ENCODE peak calls at places on chromosomes 4 and X, in four cellular contexts. X is right lobe of liver, T is endodermal cell, A is Peyer's patch. D is an unnamed sample.

GRCh38 chr4:14871676-14872430 is 130.4 kb upstream of the CPEB2 start:
- DNase-seq in X (no peak), T (peak; percentile 85), A (peak; percentile 54), D (peak; percentile 61)

GRCh38 chr4:29708473-29708872 is 1011.7 kb upstream of the PCDH7 start:
- DNase-seq in X (no peak), T (no peak), A (no peak), D (no peak)

GRCh38 chr4:120331486-120332281 is 265.0 kb upstream of the MAD2L1 start:
- DNase-seq in X (no peak), T (no peak), A (no peak), D (no peak)

GRCh38 chrX:115592997-115593734 is 32.2 kb downstream of the PLS3 start:
- DNase-seq in X (no peak), T (no peak), A (no peak), D (no peak)

GRCh38 chr4:171353535-171353934 is 459.7 kb upstream of the GALNTL6 start:
- DNase-seq in X (no peak), T (no peak), A (no peak), D (no peak)

GRCh38 chr4:5198586-5198985 is 147.3 kb downstream of the STK32B start:
- DNase-seq in X (no peak), T (no peak), A (no peak), D (no peak)

GRCh38 chrX:12771445-12772069 is 19.7 kb upstream of the PRPS2 start:
- DNase-seq in X (peak; percentile 40), T (peak; percentile 86), A (peak; percentile 61), D (peak; percentile 63)

GRCh38 chr4:183100827-183101226 is 1.8 kb downstream of the WWC2 start:
- DNase-seq in X (no peak), T (no peak), A (no peak), D (no peak)

GRCh38 chr4:171721937-171722336 is 91.3 kb upstream of the GALNTL6 start:
- DNase-seq in X (no peak), T (no peak), A (no peak), D (no peak)

GRCh38 chr4:48645225-48645794 is 134.8 kb downstream of the FRYL start:
- DNase-seq in X (no peak), T (no peak), A (no peak), D (no peak)

GRCh38 chr4:25862411-25863346 is at the start of gene SEL1L3:
- DNase-seq in X (peak; percentile 64), T (peak; percentile 86), A (peak; percentile 89), D (peak; percentile 79)

GRCh38 chrX:154505726-154506125 is 10.3 kb downstream of the FAM3A start:
- DNase-seq in X (no peak), T (no peak), A (no peak), D (no peak)

GRCh38 chrX:148500428-148501120 is at the start of gene AFF2:
- DNase-seq in X (peak; percentile 41), T (peak; percentile 75), A (peak; percentile 42), D (peak; percentile 28)

GRCh38 chrX:69137911-69138310 is 27.3 kb downstream of the PJA1 start:
- DNase-seq in X (no peak), T (no peak), A (no peak), D (no peak)

GRCh38 chr4:78951862-78952472 is 12.7 kb upstream of the PAQR3 start:
- DNase-seq in X (no peak), T (no peak), A (no peak), D (no peak)

GRCh38 chr4:60683953-60684352 is 516.2 kb upstream of the ADGRL3 start:
- DNase-seq in X (no peak), T (no peak), A (no peak), D (no peak)

GRCh38 chr4:9901262-9901661 is 119.8 kb downstream of the DRD5 start:
- DNase-seq in X (no peak), T (no peak), A (no peak), D (no peak)

GRCh38 chr4:188660796-188661195 is 521.6 kb downstream of the TRIML1 start:
- DNase-seq in X (no peak), T (peak; percentile 46), A (no peak), D (no peak)

GRCh38 chrX:9765072-9765736 is 443 bp downstream of the GPR143 start:
- DNase-seq in X (no peak), T (peak; percentile 74), A (no peak), D (no peak)

GRCh38 chrX:71111141-71111843 is at the start of gene IL2RG:
- DNase-seq in X (no peak), T (no peak), A (peak; percentile 66), D (peak; percentile 46)

GRCh38 chr4:185708348-185708747 is 103.6 kb downstream of the SORBS2 start:
- DNase-seq in X (no peak), T (no peak), A (no peak), D (no peak)

GRCh38 chr4:89308161-89308500 is 531 bp upstream of the GPRIN3 start:
- DNase-seq in X (no peak), T (no peak), A (no peak), D (no peak)

GRCh38 chr4:112318239-112319142 is 21.3 kb downstream of the ALPK1 start:
- DNase-seq in X (no peak), T (no peak), A (no peak), D (no peak)

GRCh38 chrX:55484948-55485347 is 4.7 kb downstream of the USP51 start:
- DNase-seq in X (no peak), T (no peak), A (no peak), D (no peak)

DNA sequence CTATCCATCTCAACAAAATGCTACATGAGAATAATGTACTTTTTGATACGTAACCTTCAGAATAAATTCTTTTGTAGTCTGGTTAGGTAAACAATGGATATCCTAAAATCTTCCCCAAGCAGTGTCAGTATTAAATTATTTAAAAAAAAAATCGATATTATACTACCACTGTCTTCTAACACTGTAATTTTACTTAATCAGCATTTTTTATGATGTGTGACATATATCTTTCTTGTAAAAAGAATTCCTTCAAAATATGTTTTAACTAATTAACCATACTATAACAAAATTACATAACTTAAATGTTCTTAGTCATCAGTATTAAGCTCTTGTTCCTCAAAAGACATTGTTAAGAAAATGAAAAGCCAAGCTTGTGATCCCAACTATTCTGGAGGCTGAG is 12.5 kb downstream of the OTUD4 start:
- DNase-seq in X (no peak), T (no peak), A (no peak), D (no peak)
- H3K36me3 ChIP-seq in X (peaks cover 7% of the 10 kb centered on the region), T (peaks cover 71% of the 10 kb centered on the region), A (peaks cover 55% of the 10 kb centered on the region), D (peaks cover 56% of the 10 kb centered on the region)

GRCh38 chr4:95283320-95283719 is 265.5 kb downstream of the UNC5C start:
- DNase-seq in X (no peak), T (no peak), A (no peak), D (no peak)
- H3K36me3 ChIP-seq in X (no peaks in the 10 kb centered on the region), T (no peaks in the 10 kb centered on the region), A (no peaks in the 10 kb centered on the region), D (no peaks in the 10 kb centered on the region)

GRCh38 chr4:12041828-12042227 is 613.1 kb upstream of the HS3ST1 start:
- DNase-seq in X (no peak), T (no peak), A (no peak), D (no peak)

DNA sequence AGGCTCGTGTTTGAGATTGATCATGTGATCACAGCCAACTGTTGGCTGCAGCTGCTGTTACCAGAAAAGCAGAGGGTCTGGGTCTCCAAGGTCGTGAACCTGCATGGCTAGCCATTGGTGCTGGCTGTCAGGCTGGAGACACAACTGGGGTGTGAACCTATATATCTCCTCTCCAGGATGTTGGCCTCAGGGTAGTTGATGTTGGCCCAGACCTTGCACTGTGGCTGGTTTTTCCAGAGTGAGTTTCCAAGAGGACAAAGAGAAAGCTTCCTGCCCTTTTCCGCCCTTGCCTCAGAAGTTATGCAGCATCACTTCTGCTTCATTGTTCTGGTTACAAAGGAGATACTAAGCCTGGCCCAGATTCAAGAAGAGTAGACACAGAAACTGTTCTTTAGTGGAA is 607.8 kb upstream of the HS3ST1 start:
- DNase-seq in X (no peak), T (no peak), A (no peak), D (no peak)
- H3K36me3 ChIP-seq in X (no peaks in the 10 kb centered on the region), T (no peaks in the 10 kb centered on the region), A (no peaks in the 10 kb centered on the region), D (no peaks in the 10 kb centered on the region)

GRCh38 chr4:530017-530781 is 31.2 kb downstream of the PIGG start:
- DNase-seq in X (no peak), T (no peak), A (no peak), D (no peak)

GRCh38 chr4:531076-531475 is 32.1 kb downstream of the PIGG start:
- DNase-seq in X (no peak), T (no peak), A (no peak), D (no peak)

GRCh38 chr4:528296-528695 is 29.3 kb downstream of the PIGG start:
- DNase-seq in X (no peak), T (peak; percentile 12), A (no peak), D (no peak)

GRCh38 chr4:528835-529234 is 29.8 kb downstream of the PIGG start:
- DNase-seq in X (no peak), T (peak; percentile 20), A (no peak), D (no peak)

DNA sequence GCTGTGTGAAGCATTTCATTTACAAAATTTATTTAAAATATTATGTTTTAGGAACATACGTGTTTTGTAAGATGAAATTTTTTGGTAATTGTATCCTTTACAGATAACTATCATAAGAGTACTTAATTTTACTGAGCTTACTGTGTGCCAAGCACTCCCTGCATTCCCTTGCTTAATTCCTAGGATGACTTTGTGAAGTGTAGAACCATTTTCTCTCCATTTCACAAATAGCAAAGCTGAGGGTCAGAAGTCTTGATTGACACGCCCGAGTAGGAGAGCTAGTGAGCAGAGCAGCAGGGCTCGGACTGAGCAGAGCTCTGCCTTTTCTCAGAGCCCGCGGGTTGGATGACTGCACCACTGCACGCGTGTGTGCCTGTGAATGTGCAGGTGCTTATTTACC is 30.6 kb downstream of the PIGG start:
- DNase-seq in X (no peak), T (no peak), A (no peak), D (no peak)
- H3K36me3 ChIP-seq in X (peaks cover 4% of the 10 kb centered on the region), T (peaks cover 82% of the 10 kb centered on the region), A (peaks cover 96% of the 10 kb centered on the region), D (peaks cover 98% of the 10 kb centered on the region)

GRCh38 chr4:20122198-20122988 is 129.3 kb upstream of the SLIT2 start:
- DNase-seq in X (no peak), T (no peak), A (no peak), D (no peak)

GRCh38 chr4:20127626-20128025 is 124.1 kb upstream of the SLIT2 start:
- DNase-seq in X (no peak), T (no peak), A (no peak), D (no peak)

GRCh38 chr4:20126906-20127305 is 124.8 kb upstream of the SLIT2 start:
- DNase-seq in X (no peak), T (no peak), A (no peak), D (no peak)

GRCh38 chr4:20124317-20125026 is 127.2 kb upstream of the SLIT2 start:
- DNase-seq in X (no peak), T (no peak), A (no peak), D (no peak)
- H3K36me3 ChIP-seq in X (no peaks in the 10 kb centered on the region), T (no peaks in the 10 kb centered on the region), A (no peaks in the 10 kb centered on the region), D (no peaks in the 10 kb centered on the region)